ENCODE peak calls at places on chromosomes 7 and 10, in seven cellular contexts. Q, U, F, R, H, T and S are unnamed samples.

GRCh38 chr10:1685671-1686450 is 51.5 kb downstream of the ADARB2 start:
- DNase-seq in Q (no peak), T (no peak), U (no peak), H (no peak), R (no peak), F (no peak), S (no peak)

GRCh38 chr10:80464557-80465466 is 10.7 kb downstream of the TSPAN14 start:
- DNase-seq in H (no peak), F (no peak), U (peak), R (peak), T (peak), Q (peak), S (no peak)

GRCh38 chr7:3430588-3430987 is 129.5 kb downstream of the SDK1 start:
- DNase-seq in H (peak), U (peak), T (peak), Q (peak), R (no peak), F (no peak), S (peak)

GRCh38 chr7:47405921-47406765 is 175.8 kb downstream of the TNS3 start:
- DNase-seq in R (peak), Q (no peak), F (peak), U (no peak), H (peak), T (no peak), S (no peak)

GRCh38 chr7:15924910-15925309 is 238.4 kb upstream of the MEOX2 start:
- DNase-seq in R (no peak), Q (no peak), U (no peak), F (no peak), H (no peak), T (no peak), S (no peak)

GRCh38 chr10:14736600-14737081 is 38.1 kb downstream of the FAM107B start:
- DNase-seq in U (no peak), T (peak), R (peak), Q (no peak), H (no peak), F (peak), S (no peak)

GRCh38 chr7:46763348-46763747 is 818.6 kb downstream of the TNS3 start:
- DNase-seq in T (no peak), R (no peak), F (no peak), Q (no peak), U (no peak), H (no peak), S (no peak)

GRCh38 chr10:43913676-43914235 is 265.1 kb upstream of the ZNF32 start:
- DNase-seq in T (no peak), F (no peak), U (no peak), Q (no peak), H (no peak), R (no peak), S (no peak)

GRCh38 chr10:5071411-5072198 is 22.6 kb upstream of the AKR1C3 start:
- DNase-seq in F (peak), T (peak), U (peak), H (no peak), R (peak), Q (peak), S (no peak)

GRCh38 chr7:104923010-104923421 is 91.0 kb upstream of the KMT2E start:
- DNase-seq in F (peak), H (no peak), Q (peak), R (peak), U (peak), T (peak), S (peak)

GRCh38 chr7:35649711-35650110 is 45.2 kb downstream of the HERPUD2 start:
- DNase-seq in F (no peak), R (no peak), T (peak), H (peak), Q (no peak), U (no peak), S (no peak)

GRCh38 chr10:83166344-83166743 is 973.0 kb upstream of the GHITM start:
- DNase-seq in H (no peak), T (peak), F (no peak), U (peak), R (no peak), Q (peak), S (peak)

GRCh38 chr7:144401490-144401889 is 2.0 kb downstream of the NOBOX start:
- DNase-seq in F (no peak), U (no peak), Q (no peak), H (no peak), R (no peak), T (no peak), S (peak)

GRCh38 chr10:8053446-8054242 is 844 bp upstream of the GATA3 start:
- DNase-seq in U (peak), Q (peak), T (peak), F (peak), R (peak), H (peak), S (no peak)

GRCh38 chr10:75058142-75058541 is 53.3 kb upstream of the SAMD8 start:
- DNase-seq in U (no peak), Q (no peak), H (no peak), T (no peak), R (no peak), F (no peak), S (no peak)

GRCh38 chr7:100667331-100668068 is 6.0 kb upstream of the GNB2 start:
- DNase-seq in T (no peak), F (no peak), R (no peak), Q (no peak), U (no peak), H (no peak), S (no peak)

GRCh38 chr10:131771634-131772358 is 129.0 kb upstream of the PPP2R2D start:
- DNase-seq in H (no peak), R (no peak), U (no peak), Q (no peak), F (no peak), T (no peak), S (no peak)

GRCh38 chr7:43873300-43873699 is 4.0 kb upstream of the MRPS24 start:
- DNase-seq in H (no peak), Q (no peak), U (no peak), T (no peak), F (peak), R (peak), S (no peak)

GRCh38 chr7:36781011-36781738 is 56.9 kb upstream of the AOAH start:
- DNase-seq in R (no peak), U (no peak), F (no peak), Q (no peak), T (no peak), H (no peak), S (no peak)

GRCh38 chr7:91999631-92000571 is 59.2 kb downstream of the AKAP9 start:
- DNase-seq in Q (no peak), T (no peak), U (no peak), F (no peak), H (no peak), R (no peak), S (no peak)

GRCh38 chr10:89003344-89003743 is 12.7 kb downstream of the FAS start:
- DNase-seq in R (peak), Q (no peak), H (no peak), T (no peak), F (no peak), U (no peak), S (no peak)

GRCh38 chr7:154892459-154892858 is 110.5 kb downstream of the PAXIP1 start:
- DNase-seq in U (peak), H (no peak), F (no peak), T (peak), R (no peak), Q (no peak), S (no peak)
- H4K8ac ChIP-seq in U (no peak), H (no peak), F (no peak), T (no peak), R (no peak), Q (no peak), S (peak)

GRCh38 chr7:135845415-135846075 is 96.9 kb upstream of the FAM180A start:
- DNase-seq in R (no peak), Q (no peak), F (no peak), H (no peak), T (no peak), U (no peak), S (no peak)

GRCh38 chr7:135843214-135843613 is 94.6 kb upstream of the FAM180A start:
- DNase-seq in U (no peak), R (no peak), H (no peak), T (no peak), Q (no peak), F (no peak), S (no peak)

GRCh38 chr7:135844903-135845302 is 96.3 kb upstream of the FAM180A start:
- DNase-seq in F (no peak), R (no peak), U (no peak), T (no peak), Q (no peak), H (no peak), S (no peak)

GRCh38 chr7:135846339-135846738 is 97.7 kb upstream of the FAM180A start:
- DNase-seq in F (no peak), H (no peak), T (no peak), U (no peak), R (no peak), Q (no peak), S (no peak)

GRCh38 chr7:135847242-135847641 is 98.6 kb upstream of the FAM180A start:
- DNase-seq in U (no peak), F (no peak), R (no peak), Q (no peak), T (no peak), H (no peak), S (no peak)
- H4K8ac ChIP-seq in U (no peak), F (no peak), R (no peak), Q (no peak), T (no peak), H (no peak), S (no peak)

GRCh38 chr7:124618871-124619270 is 146.7 kb downstream of the GPR37 start:
- DNase-seq in F (no peak), R (no peak), Q (no peak), H (no peak), U (no peak), T (no peak), S (no peak)
- H4K8ac ChIP-seq in F (no peak), R (no peak), Q (no peak), H (no peak), U (no peak), T (no peak), S (no peak)

DNA sequence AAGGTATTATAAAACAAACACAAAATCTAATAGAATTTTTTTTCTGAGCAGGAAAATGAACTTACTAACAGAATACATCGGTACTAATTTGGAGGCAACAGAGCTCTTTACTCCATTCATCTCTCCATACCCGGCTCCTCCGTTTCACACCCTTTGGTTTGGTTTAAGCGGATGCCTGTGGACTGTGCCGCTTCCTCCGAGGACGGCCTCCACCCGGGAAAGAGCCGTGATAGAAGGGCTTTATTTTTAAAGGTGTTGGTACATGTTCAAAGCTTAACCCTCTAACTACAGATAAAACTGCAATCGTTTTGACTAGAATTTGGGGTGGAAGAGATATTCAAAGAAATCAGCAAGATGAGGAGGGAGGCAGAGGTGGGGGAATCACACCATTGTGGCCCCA is 1.9 kb downstream of the VIPR2 start:
- DNase-seq in Q (no peak), U (peak), F (no peak), R (no peak), T (no peak), H (no peak), S (no peak)
- H4K8ac ChIP-seq in Q (no peak), U (no peak), F (no peak), R (no peak), T (no peak), H (no peak), S (no peak)

GRCh38 chr10:48340734-48341133 is 34.3 kb downstream of the MAPK8 start:
- DNase-seq in U (no peak), H (no peak), R (no peak), F (no peak), Q (no peak), T (no peak), S (no peak)
- H4K8ac ChIP-seq in U (no peak), H (no peak), R (no peak), F (no peak), Q (no peak), T (no peak), S (no peak)

DNA sequence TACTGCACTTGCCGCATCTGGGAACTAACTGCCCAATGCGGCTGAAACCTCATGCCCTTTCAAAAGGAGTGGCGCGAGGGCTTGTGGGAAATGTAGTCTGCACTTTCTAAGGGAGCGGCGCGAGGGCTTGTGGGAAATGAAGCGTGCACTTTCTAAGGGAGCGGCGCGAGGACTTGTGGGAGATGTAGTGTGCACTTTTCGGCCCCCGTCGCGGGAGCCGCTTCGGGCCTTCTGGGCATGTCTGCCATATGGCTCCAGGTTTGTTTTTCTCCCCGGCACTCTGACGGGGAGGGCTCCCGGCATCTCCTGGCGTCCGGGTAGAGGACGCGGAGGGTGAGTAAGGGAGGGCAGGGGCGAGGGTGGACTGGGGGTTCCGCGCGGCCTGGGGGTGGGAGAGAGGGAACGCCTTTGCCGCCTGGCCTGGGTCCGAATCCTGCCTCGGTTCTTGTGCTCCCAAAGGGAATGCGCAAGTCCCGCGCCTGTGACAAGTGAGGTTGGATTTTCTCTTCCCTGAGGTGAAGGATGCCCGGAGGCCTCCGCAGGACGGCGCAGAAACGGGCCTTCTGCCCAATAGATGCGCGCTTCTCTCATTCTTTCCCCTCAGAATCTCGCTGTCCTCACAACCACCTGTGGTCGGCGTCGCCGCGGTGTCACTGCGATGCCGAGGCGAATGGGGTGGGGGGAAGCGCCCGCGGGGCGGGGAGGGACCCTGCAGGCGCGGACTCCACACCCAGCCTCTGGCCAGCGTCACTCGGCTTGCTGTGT is at the start of gene ZNF37A:
- DNase-seq in T (peak), U (peak), Q (peak), F (peak), R (peak), H (peak), S (peak)
- H4K8ac ChIP-seq in T (no peak), U (no peak), Q (no peak), F (peak), R (peak), H (peak), S (no peak)

GRCh38 chr7:98358706-98359105 is 42.2 kb downstream of the BAIAP2L1 start:
- DNase-seq in F (no peak), U (no peak), R (no peak), Q (no peak), T (no peak), H (peak), S (no peak)

GRCh38 chr7:98359395-98359794 is 41.5 kb downstream of the BAIAP2L1 start:
- DNase-seq in U (no peak), Q (no peak), F (no peak), R (no peak), T (no peak), H (peak), S (no peak)

GRCh38 chr7:98360221-98361124 is 40.4 kb downstream of the BAIAP2L1 start:
- DNase-seq in Q (no peak), F (peak), H (peak), R (no peak), U (peak), T (peak), S (no peak)

GRCh38 chr7:98355250-98355538 is 45.7 kb downstream of the BAIAP2L1 start:
- DNase-seq in T (no peak), U (no peak), Q (no peak), F (no peak), R (no peak), H (no peak), S (no peak)

GRCh38 chr7:98357751-98358161 is 43.1 kb downstream of the BAIAP2L1 start:
- DNase-seq in Q (no peak), T (no peak), H (peak), U (no peak), R (peak), F (peak), S (no peak)
- H4K8ac ChIP-seq in Q (no peak), T (no peak), H (no peak), U (no peak), R (no peak), F (no peak), S (no peak)